ENCODE peak calls at places on chromosomes 11 and 22, in four cellular contexts. N is WTC11, E is K562, J is HepG2. D is an unnamed sample.

GRCh38 chr11:91700854-91701253 is 523.8 kb upstream of the FAT3 start:
- DNase-seq in E (no peak), N (no peak), J (no peak), D (no peak)

GRCh38 chr11:92628401-92629292 is 340.8 kb upstream of the MTNR1B start:
- DNase-seq in E (no peak), J (no peak), N (no peak), D (no peak)

GRCh38 chr11:125272092-125272491 is 107.5 kb downstream of the PKNOX2 start:
- DNase-seq in N (no peak), E (no peak), J (no peak), D (no peak)

GRCh38 chr11:70467196-70468085 is 69.1 kb downstream of the CTTN start:
- DNase-seq in E (peak), N (peak), J (peak), D (peak)

GRCh38 chr11:94760296-94760695 is 7.9 kb upstream of the AMOTL1 start:
- DNase-seq in N (no peak), E (no peak), J (no peak), D (no peak)

GRCh38 chr22:38802671-38803121 is 8.8 kb upstream of the DNAL4 start:
- DNase-seq in N (no peak), J (peak), E (no peak), D (no peak)

GRCh38 chr11:117411736-117412135 is 84.1 kb downstream of the CEP164 start:
- DNase-seq in N (no peak), J (no peak), E (no peak), D (no peak)

GRCh38 chr11:2769779-2770555 is 70.2 kb upstream of the KCNQ1OT1 start:
- DNase-seq in E (no peak), N (peak), J (no peak), D (no peak)

GRCh38 chr22:23834830-23835772 is 3.7 kb downstream of the DERL3 start:
- DNase-seq in N (peak), J (no peak), E (no peak), D (no peak)

GRCh38 chr11:7677071-7677470 is 3.8 kb upstream of the CYB5R2 start:
- DNase-seq in E (no peak), J (no peak), N (no peak), D (no peak)

GRCh38 chr11:67032830-67033555 is 10.1 kb downstream of the SYT12 start:
- DNase-seq in J (no peak), N (no peak), E (no peak), D (no peak)

GRCh38 chr11:110125632-110126031 is 32.4 kb downstream of the ZC3H12C start:
- DNase-seq in J (peak), N (no peak), E (peak), D (no peak)

GRCh38 chr22:35642305-35642741 is 5.9 kb upstream of the APOL6 start:
- DNase-seq in E (no peak), J (peak), N (no peak), D (no peak)

GRCh38 chr22:31812977-31813605 is 59.3 kb downstream of the DEPDC5 start:
- DNase-seq in J (peak), E (no peak), N (no peak), D (no peak)

GRCh38 chr11:86510097-86510496 is 135.4 kb downstream of the CCDC81 start:
- DNase-seq in E (no peak), J (no peak), N (no peak), D (no peak)

GRCh38 chr11:1882265-1883238 is 9.1 kb downstream of the PRR33 start:
- DNase-seq in J (peak), E (peak), N (peak), D (no peak)

GRCh38 chr11:133950874-133951483 is 5.8 kb downstream of the IGSF9B start:
- DNase-seq in E (no peak), N (peak), J (no peak), D (no peak)

GRCh38 chr11:119024430-119025098 is 6.0 kb downstream of the TRAPPC4 start:
- DNase-seq in E (peak), N (no peak), J (peak), D (no peak)

GRCh38 chr11:83087035-83087434 is 15.3 kb upstream of the RAB30 start:
- DNase-seq in J (peak), E (no peak), N (no peak), D (no peak)

GRCh38 chr11:33358150-33358831 is 101.1 kb downstream of the HIPK3 start:
- DNase-seq in E (no peak), N (no peak), J (no peak), D (no peak)

GRCh38 chr22:46776486-46776826 is 14.0 kb downstream of the TBC1D22A start:
- DNase-seq in E (no peak), J (no peak), N (no peak), D (no peak)

GRCh38 chr22:29230916-29231875 is 25.5 kb downstream of the EMID1 start:
- DNase-seq in N (no peak), E (no peak), J (no peak), D (no peak)

GRCh38 chr22:17191163-17191562 is 28.1 kb downstream of the ADA2 start:
- DNase-seq in N (no peak), E (no peak), J (no peak), D (no peak)

GRCh38 chr22:16958475-16958874 is 49.5 kb downstream of the GAB4 start:
- DNase-seq in E (no peak), J (no peak), N (no peak), D (no peak)

GRCh38 chr11:30789270-30789669 is 203.1 kb upstream of the MPPED2 start:
- DNase-seq in E (no peak), J (no peak), N (no peak), D (no peak)

GRCh38 chr11:96015911-96016565 is 92.1 kb upstream of the MTMR2 start:
- DNase-seq in N (no peak), J (peak), E (no peak), D (no peak)

GRCh38 chr11:92225206-92225562 is 566 bp downstream of the FAT3 start:
- DNase-seq in E (no peak), J (no peak), N (no peak), D (no peak)

GRCh38 chr11:36364551-36364950 is 68.5 kb downstream of the PRR5L start:
- DNase-seq in E (no peak), N (no peak), J (no peak), D (no peak)

GRCh38 chr11:134447696-134448095 is 35.7 kb upstream of the B3GAT1 start:
- DNase-seq in J (no peak), E (no peak), N (no peak), D (no peak)

GRCh38 chr11:69122642-69123431 is 32.9 kb upstream of the SMIM38 start:
- DNase-seq in N (peak), E (peak), J (peak), D (no peak)

GRCh38 chr11:103978588-103979580 is 57.6 kb upstream of the DDI1 start:
- DNase-seq in N (no peak), E (no peak), J (no peak), D (no peak)

GRCh38 chr11:27234043-27234668 is 128.9 kb downstream of the CCDC34 start:
- DNase-seq in E (peak), N (no peak), J (peak), D (peak)

GRCh38 chr11:68563454-68563853 is 102.9 kb downstream of the PPP6R3 start:
- DNase-seq in E (no peak), J (no peak), N (no peak), D (no peak)

GRCh38 chr11:109864834-109865557 is 228.2 kb upstream of the ZC3H12C start:
- DNase-seq in E (no peak), J (no peak), N (no peak), D (no peak)

GRCh38 chr11:127493330-127493729 is 492.8 kb upstream of the KIRREL3 start:
- DNase-seq in J (no peak), N (no peak), E (peak), D (no peak)

GRCh38 chr22:20079745-20080444 is at the start of gene DGCR8:
- DNase-seq in E (peak), N (peak), J (peak), D (peak)

GRCh38 chr22:36465232-36466021 is 16.0 kb downstream of the TXN2 start:
- DNase-seq in N (no peak), E (no peak), J (peak), D (no peak)

GRCh38 chr11:86724137-86724536 is 51.7 kb upstream of the ME3 start:
- DNase-seq in J (no peak), E (no peak), N (no peak), D (no peak)

GRCh38 chr22:32389685-32390084 is 22.4 kb downstream of the RTCB start:
- DNase-seq in E (peak), N (peak), J (no peak), D (no peak)

GRCh38 chr22:48153726-48154125 is 1391.3 kb downstream of the TBC1D22A start:
- DNase-seq in N (no peak), E (no peak), J (no peak), D (no peak)
- TF ChIP-seq CREB1 in N (no peak), E (no peak), J (no peak), D (no peak)

GRCh38 chr11:111999111-111999510 is 26.1 kb upstream of the DLAT start:
- DNase-seq in N (no peak), E (no peak), J (no peak), D (no peak)

GRCh38 chr11:112005422-112006094 is 19.6 kb upstream of the DLAT start:
- DNase-seq in E (no peak), N (no peak), J (no peak), D (no peak)

GRCh38 chr11:112002491-112003216 is 22.6 kb upstream of the DLAT start:
- DNase-seq in E (no peak), N (no peak), J (no peak), D (no peak)

GRCh38 chr11:112000703-112001102 is 24.5 kb upstream of the DLAT start:
- DNase-seq in E (no peak), J (no peak), N (no peak), D (no peak)

GRCh38 chr11:112004389-112004788 is 20.8 kb upstream of the DLAT start:
- DNase-seq in N (peak), J (peak), E (peak), D (no peak)
- TF ChIP-seq CTCF in N (peak), J (peak), E (peak), D (peak)

GRCh38 chr11:46121328-46121723 is at the start of gene PHF21A:
- DNase-seq in E (peak), J (peak), N (peak), D (no peak)

GRCh38 chr11:46125284-46125683 is 4.0 kb upstream of the PHF21A start:
- DNase-seq in E (no peak), J (no peak), N (no peak), D (no peak)

GRCh38 chr11:46121724-46122477 is 647 bp upstream of the PHF21A start:
- DNase-seq in E (peak), N (peak), J (peak), D (no peak)

GRCh38 chr11:46120711-46121327 is 435 bp downstream of the PHF21A start:
- DNase-seq in J (peak), N (peak), E (peak), D (no peak)

GRCh38 chr11:46122955-46123354 is 1.7 kb upstream of the PHF21A start:
- DNase-seq in J (peak), E (peak), N (no peak), D (no peak)
- TF ChIP-seq CREM in J (no peak), E (no peak), N (no peak), D (no peak)

DNA sequence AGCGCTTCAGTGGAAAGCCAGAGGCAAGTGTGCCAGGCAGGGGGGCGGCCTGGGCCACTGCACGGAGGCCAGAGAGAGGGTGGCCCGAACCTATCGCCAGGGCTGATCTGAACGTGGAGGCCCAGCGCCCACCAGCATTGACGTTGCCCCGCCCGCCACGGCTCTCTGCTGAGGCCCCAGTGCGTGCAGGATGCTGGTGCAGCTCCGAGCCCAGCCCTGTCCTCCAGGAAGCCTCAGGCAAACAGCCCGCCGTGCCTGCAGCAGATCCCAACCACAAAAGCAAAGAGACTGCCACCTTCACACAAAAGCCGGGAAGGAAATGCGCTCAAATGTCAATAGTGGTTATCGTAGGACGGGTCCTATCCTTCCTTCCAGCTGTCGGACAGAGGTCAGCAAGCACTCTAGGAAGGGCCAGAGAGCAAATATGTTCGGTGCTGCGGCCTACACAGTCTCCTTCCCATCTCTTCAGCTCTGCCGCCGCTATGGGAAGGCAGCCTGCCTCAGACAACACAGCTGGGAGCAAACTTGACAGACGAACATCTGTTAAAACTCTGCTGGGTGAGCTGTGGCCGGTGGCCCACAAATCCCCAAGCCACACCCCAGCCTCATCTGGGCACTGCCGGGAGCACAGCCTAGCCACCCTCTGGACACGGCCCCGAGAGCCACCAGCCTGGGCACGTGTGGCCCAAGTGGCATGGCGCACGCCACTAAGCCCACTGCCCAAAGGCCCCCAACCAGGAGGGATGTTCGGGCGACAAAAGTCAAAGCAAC is 146.2 kb downstream of the CRYBB2 start:
- DNase-seq in E (no peak), N (no peak), J (no peak), D (no peak)
- TF ChIP-seq CREB1 in E (no peak), N (no peak), J (no peak), D (no peak)

GRCh38 chr22:27438271-27438980 is 363.1 kb downstream of the MN1 start:
- DNase-seq in J (no peak), N (no peak), E (no peak), D (no peak)
- TF ChIP-seq CTCF in J (no peak), N (no peak), E (no peak), D (no peak)

GRCh38 chr11:35085766-35086165 is 53.2 kb upstream of the CD44 start:
- DNase-seq in E (no peak), N (no peak), J (no peak), D (no peak)

GRCh38 chr11:35083181-35084061 is 55.5 kb upstream of the CD44 start:
- DNase-seq in E (no peak), J (no peak), N (no peak), D (peak)

GRCh38 chr11:35079581-35079980 is 59.4 kb upstream of the CD44 start:
- DNase-seq in E (no peak), N (no peak), J (no peak), D (no peak)

GRCh38 chr11:35084817-35085424 is 54.0 kb upstream of the CD44 start:
- DNase-seq in N (no peak), E (no peak), J (no peak), D (no peak)

DNA sequence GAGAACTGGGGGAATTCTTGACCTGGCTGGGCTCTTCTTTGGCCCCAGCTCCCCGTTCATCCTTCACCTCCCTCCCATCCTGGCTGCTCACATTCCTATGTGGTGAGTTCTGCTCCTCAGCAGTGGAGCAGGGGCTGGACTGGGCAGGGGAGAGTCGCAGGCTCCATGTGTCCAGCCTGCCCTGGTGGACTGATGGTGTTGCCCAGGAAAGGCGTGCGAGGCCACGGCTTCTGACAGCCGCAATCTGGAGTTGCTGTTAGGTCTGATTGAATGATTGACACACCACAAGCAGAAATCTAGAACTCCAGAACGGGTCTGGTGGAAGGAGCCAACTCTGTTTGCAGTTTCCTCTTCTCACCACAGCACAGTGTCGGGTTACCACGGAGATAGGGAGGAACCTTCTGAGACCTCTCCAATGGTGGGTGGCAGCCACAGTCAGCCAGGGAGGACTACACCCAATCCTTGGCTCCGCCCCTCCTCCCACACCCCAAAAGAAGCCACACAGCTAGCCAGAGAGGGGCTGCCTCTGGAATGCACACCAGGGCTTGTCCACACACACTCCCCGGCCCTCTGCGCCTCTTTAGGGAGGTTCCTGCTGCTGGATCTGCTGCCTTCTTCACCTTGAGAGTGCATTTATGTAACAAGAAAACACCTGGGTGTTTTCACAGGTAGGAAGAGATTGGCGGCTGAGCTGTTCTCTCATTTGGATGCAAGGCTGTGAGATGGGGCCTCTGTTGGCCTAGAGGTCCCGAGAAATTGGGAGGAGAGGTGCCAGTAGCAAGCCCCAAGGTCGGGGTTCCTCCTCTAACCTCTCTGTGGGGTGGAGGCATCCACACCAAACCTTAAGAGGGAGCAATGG is 56.4 kb upstream of the CD44 start:
- DNase-seq in J (no peak), E (peak), N (peak), D (peak)
- TF ChIP-seq CREM in J (no peak), E (peak), N (no peak), D (no peak)

GRCh38 chr22:42719656-42720262 is 911 bp downstream of the A4GALT start:
- DNase-seq in J (no peak), E (no peak), N (peak), D (no peak)
- TF ChIP-seq CREB1 in J (no peak), E (no peak), N (no peak), D (no peak)

DNA sequence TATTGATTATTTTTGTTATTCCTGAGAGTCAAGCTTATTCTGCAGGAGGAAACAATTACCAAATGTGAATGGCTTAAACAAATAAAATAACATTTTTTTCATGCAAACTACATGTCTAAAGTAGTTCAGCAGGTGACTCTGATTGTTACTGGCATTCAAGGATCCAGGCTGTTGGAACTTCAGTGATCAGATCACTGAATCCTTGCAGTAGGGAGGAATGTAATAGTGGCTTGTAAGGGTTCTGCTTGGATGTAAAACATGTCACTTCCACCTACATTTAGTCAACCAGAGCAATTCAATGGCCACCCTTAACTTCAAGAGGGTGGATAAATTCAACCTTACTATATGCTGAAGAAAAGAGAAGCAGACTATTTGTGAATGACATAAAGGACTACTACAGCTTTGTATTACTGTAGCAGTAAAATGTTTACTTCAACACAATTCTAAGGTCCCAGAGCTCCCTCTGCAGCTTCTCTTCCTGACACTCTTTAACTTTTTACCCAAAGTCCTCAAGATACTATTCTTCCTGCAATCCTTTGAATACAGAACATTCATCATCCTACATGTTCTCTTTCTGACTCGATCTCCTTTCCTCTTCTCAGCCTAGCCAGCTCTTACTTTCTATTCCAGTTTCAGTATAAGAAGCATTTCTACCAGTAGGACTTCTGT is 284.0 kb downstream of the LRRC4C start:
- DNase-seq in E (no peak), N (no peak), J (no peak), D (no peak)
- TF ChIP-seq CTCF in E (no peak), N (no peak), J (peak), D (no peak)

DNA sequence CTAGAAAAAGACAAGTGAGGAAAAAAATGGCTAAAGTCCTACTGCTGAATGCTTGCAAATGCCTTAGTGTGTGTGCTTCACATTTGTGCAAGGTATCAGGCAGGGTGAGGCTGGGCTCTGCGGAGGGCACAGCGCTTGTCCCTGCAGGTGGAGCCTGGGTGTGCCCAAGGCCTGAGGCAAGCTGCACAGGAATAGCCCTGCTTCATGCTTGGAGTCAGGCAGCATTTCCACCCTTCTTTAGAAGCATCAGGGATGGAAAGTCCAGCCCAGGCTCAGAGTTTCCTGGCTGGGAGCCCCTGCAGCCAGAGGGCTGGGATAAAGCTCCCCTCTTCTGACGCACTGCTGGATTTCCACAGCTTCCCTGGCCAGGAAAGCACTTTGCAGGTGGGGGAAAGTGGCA is 63.5 kb downstream of the GALNT18 start:
- DNase-seq in E (no peak), J (no peak), N (no peak), D (no peak)
- TF ChIP-seq CREM in E (no peak), J (no peak), N (no peak), D (no peak)

GRCh38 chr11:29214833-29215232 is 802.0 kb downstream of the KCNA4 start:
- DNase-seq in E (no peak), N (no peak), J (no peak), D (no peak)
- TF ChIP-seq CREB1 in E (no peak), N (no peak), J (no peak), D (no peak)

D was measured in GM12878.